ENCODE peak calls at places on chromosomes 13 and 19, in seven cellular contexts. One of them, this sample, is unnamed.

GRCh38 chr13:64900039-64900438 is 2330.1 kb downstream of the PCDH9 start:
- DNase-seq in adrenal gland: no peak
- DNase-seq in kidney: no peak
- DNase-seq in hepatocyte: no peak
- DNase-seq in AG04450: no peak
- DNase-seq in coronary artery: no peak
- DNase-seq in mesendoderm: no peak
- DNase-seq in this sample: no peak

GRCh38 chr19:53131085-53131484 is 1.6 kb downstream of the ZNF415 start:
- DNase-seq in coronary artery: no peak
- DNase-seq in AG04450: no peak
- DNase-seq in adrenal gland: peak
- DNase-seq in hepatocyte: peak
- DNase-seq in kidney: no peak
- DNase-seq in mesendoderm: peak
- DNase-seq in this sample: no peak

GRCh38 chr19:2427323-2428026 is at the start of gene TIMM13:
- DNase-seq in kidney: peak
- DNase-seq in coronary artery: peak
- DNase-seq in mesendoderm: peak
- DNase-seq in hepatocyte: peak
- DNase-seq in AG04450: peak
- DNase-seq in adrenal gland: peak
- DNase-seq in this sample: peak

GRCh38 chr13:105914637-105915036 is 620.8 kb downstream of the EFNB2 start:
- DNase-seq in adrenal gland: no peak
- DNase-seq in hepatocyte: no peak
- DNase-seq in AG04450: peak
- DNase-seq in kidney: no peak
- DNase-seq in mesendoderm: no peak
- DNase-seq in coronary artery: no peak
- DNase-seq in this sample: no peak

GRCh38 chr19:41945135-41945766 is 13.9 kb downstream of the RABAC1 start:
- DNase-seq in hepatocyte: no peak
- DNase-seq in kidney: no peak
- DNase-seq in mesendoderm: no peak
- DNase-seq in AG04450: no peak
- DNase-seq in coronary artery: no peak
- DNase-seq in adrenal gland: no peak
- DNase-seq in this sample: no peak

GRCh38 chr13:41930154-41930553 is 30.8 kb downstream of the VWA8 start:
- DNase-seq in hepatocyte: no peak
- DNase-seq in mesendoderm: no peak
- DNase-seq in coronary artery: no peak
- DNase-seq in adrenal gland: no peak
- DNase-seq in AG04450: no peak
- DNase-seq in kidney: no peak
- DNase-seq in this sample: no peak

GRCh38 chr13:27621116-27621365 is 651 bp upstream of the POLR1D start:
- DNase-seq in adrenal gland: no peak
- DNase-seq in AG04450: no peak
- DNase-seq in hepatocyte: no peak
- DNase-seq in coronary artery: no peak
- DNase-seq in kidney: no peak
- DNase-seq in mesendoderm: no peak
- DNase-seq in this sample: no peak

GRCh38 chr19:29378126-29378525 is 147.7 kb upstream of the VSTM2B start:
- DNase-seq in adrenal gland: no peak
- DNase-seq in hepatocyte: no peak
- DNase-seq in kidney: peak
- DNase-seq in coronary artery: no peak
- DNase-seq in mesendoderm: no peak
- DNase-seq in AG04450: no peak
- DNase-seq in this sample: no peak

GRCh38 chr19:57934820-57935665 is at the start of gene ZNF418:
- DNase-seq in adrenal gland: peak
- DNase-seq in AG04450: peak
- DNase-seq in hepatocyte: peak
- DNase-seq in kidney: peak
- DNase-seq in mesendoderm: peak
- DNase-seq in coronary artery: no peak
- DNase-seq in this sample: peak

GRCh38 chr13:113207890-113208423 is 512 bp downstream of the PCID2 start:
- DNase-seq in AG04450: no peak
- DNase-seq in kidney: no peak
- DNase-seq in mesendoderm: peak
- DNase-seq in coronary artery: no peak
- DNase-seq in hepatocyte: peak
- DNase-seq in adrenal gland: peak
- DNase-seq in this sample: peak

GRCh38 chr13:33146843-33147611 is 130.8 kb downstream of the KL start:
- DNase-seq in adrenal gland: no peak
- DNase-seq in coronary artery: no peak
- DNase-seq in kidney: no peak
- DNase-seq in AG04450: no peak
- DNase-seq in hepatocyte: no peak
- DNase-seq in mesendoderm: no peak
- DNase-seq in this sample: no peak

GRCh38 chr13:109665781-109666249 is 120.6 kb downstream of the IRS2 start:
- DNase-seq in coronary artery: no peak
- DNase-seq in AG04450: no peak
- DNase-seq in mesendoderm: no peak
- DNase-seq in adrenal gland: no peak
- DNase-seq in kidney: no peak
- DNase-seq in hepatocyte: no peak
- DNase-seq in this sample: no peak

GRCh38 chr13:109667754-109668360 is 118.5 kb downstream of the IRS2 start:
- DNase-seq in AG04450: no peak
- DNase-seq in mesendoderm: peak
- DNase-seq in hepatocyte: no peak
- DNase-seq in adrenal gland: no peak
- DNase-seq in kidney: no peak
- DNase-seq in coronary artery: no peak
- DNase-seq in this sample: no peak

GRCh38 chr13:109668433-109669233 is 117.8 kb downstream of the IRS2 start:
- DNase-seq in hepatocyte: no peak
- DNase-seq in mesendoderm: peak
- DNase-seq in adrenal gland: no peak
- DNase-seq in kidney: no peak
- DNase-seq in coronary artery: no peak
- DNase-seq in AG04450: no peak
- DNase-seq in this sample: no peak

GRCh38 chr13:109665211-109665610 is 121.2 kb downstream of the IRS2 start:
- DNase-seq in AG04450: no peak
- DNase-seq in kidney: no peak
- DNase-seq in adrenal gland: no peak
- DNase-seq in mesendoderm: no peak
- DNase-seq in hepatocyte: no peak
- DNase-seq in coronary artery: no peak
- DNase-seq in this sample: no peak

GRCh38 chr13:109666656-109667448 is 119.5 kb downstream of the IRS2 start:
- DNase-seq in coronary artery: no peak
- DNase-seq in mesendoderm: peak
- DNase-seq in AG04450: no peak
- DNase-seq in hepatocyte: no peak
- DNase-seq in adrenal gland: no peak
- DNase-seq in kidney: no peak
- DNase-seq in this sample: no peak
- H3K27ac ChIP-seq in coronary artery: no peak
- H3K27ac ChIP-seq in mesendoderm: no peak
- H3K27ac ChIP-seq in AG04450: no peak
- H3K27ac ChIP-seq in hepatocyte: peak
- H3K27ac ChIP-seq in adrenal gland: no peak
- H3K27ac ChIP-seq in kidney: no peak
- H3K27ac ChIP-seq in this sample: no peak

GRCh38 chr19:10006335-10006708 is 4.0 kb downstream of the COL5A3 start:
- DNase-seq in coronary artery: no peak
- DNase-seq in mesendoderm: no peak
- DNase-seq in adrenal gland: peak
- DNase-seq in hepatocyte: no peak
- DNase-seq in kidney: no peak
- DNase-seq in AG04450: no peak
- DNase-seq in this sample: peak

GRCh38 chr19:10006752-10007323 is 3.5 kb downstream of the COL5A3 start:
- DNase-seq in hepatocyte: no peak
- DNase-seq in AG04450: no peak
- DNase-seq in mesendoderm: no peak
- DNase-seq in coronary artery: no peak
- DNase-seq in adrenal gland: no peak
- DNase-seq in kidney: no peak
- DNase-seq in this sample: no peak

GRCh38 chr19:10009269-10009665 is 1.0 kb downstream of the COL5A3 start:
- DNase-seq in AG04450: peak
- DNase-seq in adrenal gland: peak
- DNase-seq in kidney: peak
- DNase-seq in mesendoderm: peak
- DNase-seq in hepatocyte: peak
- DNase-seq in coronary artery: no peak
- DNase-seq in this sample: peak

GRCh38 chr19:10007366-10007765 is 2.9 kb downstream of the COL5A3 start:
- DNase-seq in mesendoderm: no peak
- DNase-seq in hepatocyte: no peak
- DNase-seq in coronary artery: no peak
- DNase-seq in adrenal gland: no peak
- DNase-seq in kidney: peak
- DNase-seq in AG04450: no peak
- DNase-seq in this sample: peak

GRCh38 chr19:10007811-10008211 is 2.5 kb downstream of the COL5A3 start:
- DNase-seq in kidney: peak
- DNase-seq in adrenal gland: peak
- DNase-seq in coronary artery: no peak
- DNase-seq in AG04450: no peak
- DNase-seq in hepatocyte: no peak
- DNase-seq in mesendoderm: no peak
- DNase-seq in this sample: peak
- H3K27ac ChIP-seq in kidney: peak
- H3K27ac ChIP-seq in adrenal gland: no peak
- H3K27ac ChIP-seq in coronary artery: peak
- H3K27ac ChIP-seq in AG04450: peak
- H3K27ac ChIP-seq in hepatocyte: peak
- H3K27ac ChIP-seq in mesendoderm: no peak
- H3K27ac ChIP-seq in this sample: peak

GRCh38 chr19:20478936-20479335 is 86.6 kb downstream of the ZNF737 start:
- DNase-seq in mesendoderm: no peak
- DNase-seq in kidney: no peak
- DNase-seq in adrenal gland: no peak
- DNase-seq in AG04450: no peak
- DNase-seq in hepatocyte: no peak
- DNase-seq in coronary artery: no peak
- DNase-seq in this sample: no peak

GRCh38 chr19:20479483-20479882 is 86.1 kb downstream of the ZNF737 start:
- DNase-seq in coronary artery: no peak
- DNase-seq in hepatocyte: no peak
- DNase-seq in AG04450: no peak
- DNase-seq in adrenal gland: no peak
- DNase-seq in mesendoderm: no peak
- DNase-seq in kidney: no peak
- DNase-seq in this sample: no peak

DNA sequence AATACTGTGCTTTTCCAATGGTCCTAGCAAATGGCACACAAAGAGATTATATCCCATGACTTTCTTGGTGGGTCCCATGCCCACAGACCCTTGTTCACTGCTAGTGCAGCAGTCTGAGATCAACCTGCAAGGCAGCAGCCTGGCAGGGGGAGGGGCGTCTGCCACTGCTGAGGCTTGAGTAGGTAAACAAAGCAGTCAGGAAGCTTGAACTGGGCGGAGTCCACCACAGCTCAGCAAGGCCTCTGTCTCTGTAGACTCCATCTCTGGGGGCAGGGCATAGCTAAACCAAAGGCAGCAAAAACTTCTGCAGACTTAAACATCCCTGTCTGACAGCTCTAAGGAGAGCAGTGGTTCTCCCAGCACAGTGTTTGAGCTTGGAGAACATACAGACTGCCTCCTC is 82.9 kb downstream of the ZNF737 start:
- DNase-seq in adrenal gland: no peak
- DNase-seq in coronary artery: no peak
- DNase-seq in AG04450: no peak
- DNase-seq in mesendoderm: peak
- DNase-seq in kidney: no peak
- DNase-seq in hepatocyte: peak
- DNase-seq in this sample: no peak
- H3K27ac ChIP-seq in adrenal gland: no peak
- H3K27ac ChIP-seq in coronary artery: no peak
- H3K27ac ChIP-seq in AG04450: no peak
- H3K27ac ChIP-seq in mesendoderm: no peak
- H3K27ac ChIP-seq in kidney: no peak
- H3K27ac ChIP-seq in hepatocyte: no peak
- H3K27ac ChIP-seq in this sample: no peak

GRCh38 chr19:16398530-16399241 is 73.1 kb downstream of the EPS15L1 start:
- DNase-seq in AG04450: no peak
- DNase-seq in adrenal gland: no peak
- DNase-seq in mesendoderm: no peak
- DNase-seq in hepatocyte: no peak
- DNase-seq in coronary artery: no peak
- DNase-seq in kidney: no peak
- DNase-seq in this sample: no peak
- H3K27ac ChIP-seq in AG04450: no peak
- H3K27ac ChIP-seq in adrenal gland: no peak
- H3K27ac ChIP-seq in mesendoderm: no peak
- H3K27ac ChIP-seq in hepatocyte: no peak
- H3K27ac ChIP-seq in coronary artery: peak
- H3K27ac ChIP-seq in kidney: no peak
- H3K27ac ChIP-seq in this sample: peak

GRCh38 chr13:46386996-46387851 is at the start of gene RUBCNL:
- DNase-seq in mesendoderm: peak
- DNase-seq in adrenal gland: no peak
- DNase-seq in hepatocyte: peak
- DNase-seq in kidney: peak
- DNase-seq in AG04450: no peak
- DNase-seq in coronary artery: no peak
- DNase-seq in this sample: peak

GRCh38 chr13:46388846-46389245 is 1.8 kb upstream of the RUBCNL start:
- DNase-seq in adrenal gland: no peak
- DNase-seq in AG04450: no peak
- DNase-seq in coronary artery: no peak
- DNase-seq in mesendoderm: peak
- DNase-seq in hepatocyte: no peak
- DNase-seq in kidney: no peak
- DNase-seq in this sample: no peak

GRCh38 chr13:46389985-46390384 is 2.9 kb upstream of the RUBCNL start:
- DNase-seq in coronary artery: no peak
- DNase-seq in kidney: no peak
- DNase-seq in mesendoderm: no peak
- DNase-seq in AG04450: no peak
- DNase-seq in hepatocyte: no peak
- DNase-seq in adrenal gland: peak
- DNase-seq in this sample: peak

GRCh38 chr13:46388308-46388707 is 1.3 kb upstream of the RUBCNL start:
- DNase-seq in adrenal gland: no peak
- DNase-seq in kidney: no peak
- DNase-seq in hepatocyte: no peak
- DNase-seq in mesendoderm: no peak
- DNase-seq in AG04450: no peak
- DNase-seq in coronary artery: no peak
- DNase-seq in this sample: no peak

GRCh38 chr13:46389457-46389856 is 2.4 kb upstream of the RUBCNL start:
- DNase-seq in AG04450: no peak
- DNase-seq in mesendoderm: no peak
- DNase-seq in hepatocyte: no peak
- DNase-seq in coronary artery: no peak
- DNase-seq in kidney: no peak
- DNase-seq in adrenal gland: no peak
- DNase-seq in this sample: no peak
- H3K27ac ChIP-seq in AG04450: no peak
- H3K27ac ChIP-seq in mesendoderm: no peak
- H3K27ac ChIP-seq in hepatocyte: no peak
- H3K27ac ChIP-seq in coronary artery: peak
- H3K27ac ChIP-seq in kidney: no peak
- H3K27ac ChIP-seq in adrenal gland: no peak
- H3K27ac ChIP-seq in this sample: no peak